ENCODE peak calls at places on chromosome 12, in eight cellular contexts. L is stimulated activated naive B cell treated with anti-CD40 and anti-IgM and Interleukin-4, amounts not matched to agents 10 μg/mL and 1 μg/mL and 100 μg/mL, for 72 hours; X is CD8-positive, alpha-beta T cell; U is germinal center; H is dermis blood vessel endothelial cell; A is KBM-7; J is SK-MEL-5; Y is activated CD4-positive, alpha-beta T cell treated with anti-CD3 and anti-CD28 coated beads, Interleukin-2, amount 10 ng/mL, durations not matched to agents 7 days and 5 days. T is an unnamed sample.

GRCh38 chr12:89280833-89281533 is 71.3 kb downstream of the DUSP6 start:
- DNase-seq in U (no peak), Y (peak; percentile 33), J (peak; percentile 8), H (peak; percentile 19), L (no peak), X (no peak), A (peak; percentile 66), T (peak; percentile 54)

GRCh38 chr12:77965790-77966189 is 135.1 kb downstream of the NAV3 start:
- DNase-seq in H (no peak), X (no peak), L (no peak), Y (no peak), J (peak; percentile 88), U (no peak), A (no peak), T (peak; percentile 17)

GRCh38 chr12:27626239-27626638 is 70.0 kb upstream of the REP15 start:
- DNase-seq in L (no peak), U (no peak), A (no peak), X (no peak), J (no peak), Y (no peak), H (no peak), T (no peak)

GRCh38 chr12:104742551-104742961 is 215.5 kb downstream of the SLC41A2 start:
- DNase-seq in J (no peak), L (no peak), X (no peak), Y (no peak), U (no peak), A (no peak), H (peak; percentile 46), T (no peak)

GRCh38 chr12:32535260-32535999 is 136.1 kb downstream of the FGD4 start:
- DNase-seq in J (peak; percentile 48), L (no peak), U (no peak), X (no peak), Y (no peak), A (peak; percentile 81), H (peak; percentile 84), T (peak; percentile 69)

GRCh38 chr12:56723889-56724659 is 1.0 kb downstream of the NACA start:
- DNase-seq in Y (no peak), H (peak; percentile 57), A (no peak), X (no peak), U (no peak), L (no peak), J (peak; percentile 64), T (peak; percentile 86)

GRCh38 chr12:114220311-114220710 is 185.6 kb downstream of the TBX5 start:
- DNase-seq in J (no peak), U (no peak), X (no peak), L (no peak), A (no peak), Y (no peak), H (no peak), T (no peak)

GRCh38 chr12:120196363-120196762 is 1.8 kb upstream of the GCN1 start:
- DNase-seq in U (no peak), H (no peak), Y (no peak), X (no peak), J (no peak), A (no peak), L (no peak), T (no peak)

GRCh38 chr12:22409071-22409951 is 74.8 kb upstream of the ST8SIA1 start:
- DNase-seq in J (no peak), A (no peak), Y (peak; percentile 25), H (no peak), L (no peak), U (no peak), X (peak; percentile 19), T (no peak)

GRCh38 chr12:131860472-131861260 is 32.5 kb downstream of the MMP17 start:
- DNase-seq in A (no peak), L (no peak), J (no peak), X (no peak), U (no peak), H (peak; percentile 59), Y (peak; percentile 23), T (peak; percentile 57)

GRCh38 chr12:108657130-108657745 is 23.5 kb upstream of the SELPLG start:
- DNase-seq in A (no peak), Y (no peak), L (no peak), U (no peak), H (no peak), X (no peak), J (no peak), T (no peak)

GRCh38 chr12:58566599-58566998 is 353.7 kb downstream of the LRIG3 start:
- DNase-seq in Y (no peak), A (no peak), U (no peak), X (no peak), J (no peak), H (no peak), L (no peak), T (peak; percentile 98)

GRCh38 chr12:4240161-4240783 is 33.3 kb upstream of the CCND2 start:
- DNase-seq in U (no peak), H (no peak), L (no peak), J (no peak), X (no peak), A (no peak), Y (no peak), T (no peak)

GRCh38 chr12:119835068-119835467 is 42.1 kb downstream of the CIT start:
- DNase-seq in L (no peak), X (no peak), U (no peak), H (peak; percentile 6), A (no peak), J (peak; percentile 8), Y (no peak), T (peak; percentile 17)

GRCh38 chr12:12539411-12539810 is 23.3 kb downstream of the DUSP16 start:
- DNase-seq in J (no peak), X (no peak), Y (no peak), A (no peak), L (no peak), H (no peak), U (no peak), T (peak; percentile 36)

GRCh38 chr12:65960820-65961691 is 136.8 kb downstream of the HMGA2 start:
- DNase-seq in X (no peak), Y (no peak), A (no peak), J (no peak), H (peak; percentile 78), U (no peak), L (no peak), T (peak; percentile 53)

GRCh38 chr12:26971963-26972362 is 33.7 kb downstream of the FGFR1OP2 start:
- DNase-seq in J (no peak), X (peak; percentile 13), H (no peak), Y (peak; percentile 50), A (no peak), U (peak; percentile 29), L (peak; percentile 62), T (no peak)

GRCh38 chr12:31773867-31774266 is 45.0 kb upstream of the AMN1 start:
- DNase-seq in H (no peak), J (peak; percentile 47), A (peak; percentile 41), L (peak; percentile 64), U (peak; percentile 36), Y (no peak), X (no peak), T (no peak)

GRCh38 chr12:5573390-5573789 is 141.5 kb downstream of the NTF3 start:
- DNase-seq in A (no peak), X (no peak), H (no peak), J (no peak), U (no peak), L (no peak), Y (no peak), T (no peak)

GRCh38 chr12:9066755-9067433 is 48.8 kb downstream of the A2M start:
- DNase-seq in U (no peak), H (no peak), X (no peak), L (no peak), Y (no peak), J (no peak), A (no peak), T (no peak)